ENCODE peak calls at places on chromosomes 4 and X, in six cellular contexts. I is lower lobe of right lung, D is WERI-Rb-1, P is esophagus squamous epithelium, L is PC-3, F is stomach. E is an unnamed sample.

GRCh38 chr4:7795983-7796382 is 143.7 kb downstream of the AFAP1 start:
- DNase-seq in P (no peak), D (no peak), L (no peak), I (no peak), F (no peak), E (no peak)

GRCh38 chr4:68463796-68464195 is 16.5 kb downstream of the TMPRSS11E start:
- DNase-seq in I (no peak), L (peak; percentile 98), P (no peak), F (no peak), D (no peak), E (no peak)

GRCh38 chr4:82994834-82995233 is 15.8 kb downstream of the LIN54 start:
- DNase-seq in P (no peak), L (no peak), F (no peak), D (no peak), I (no peak), E (no peak)

GRCh38 chrX:54825716-54826428 is 18.3 kb downstream of the MAGED2 start:
- DNase-seq in P (no peak), F (no peak), L (peak; percentile 41), D (no peak), I (no peak), E (no peak)

GRCh38 chr4:5758741-5759140 is 47.7 kb downstream of the EVC start:
- DNase-seq in I (no peak), P (no peak), D (no peak), L (peak; percentile 93), F (no peak), E (no peak)

GRCh38 chr4:148426643-148427042 is 15.6 kb downstream of the NR3C2 start:
- DNase-seq in P (no peak), L (no peak), I (no peak), D (no peak), F (no peak), E (no peak)

GRCh38 chrX:118495958-118496762 is 545 bp downstream of the DOCK11 start:
- DNase-seq in L (peak; percentile 44), D (peak; percentile 8), F (peak; percentile 63), I (peak; percentile 81), P (peak; percentile 32), E (peak; percentile 45)

GRCh38 chr4:40722576-40723161 is 27.1 kb upstream of the NSUN7 start:
- DNase-seq in P (peak; percentile 8), F (no peak), I (peak; percentile 59), D (no peak), L (no peak), E (no peak)

GRCh38 chr4:176635372-176636261 is 157.1 kb downstream of the VEGFC start:
- DNase-seq in I (no peak), L (peak; percentile 90), D (no peak), F (no peak), P (no peak), E (no peak)

GRCh38 chr4:114479595-114479994 is 119.0 kb upstream of the UGT8 start:
- DNase-seq in I (no peak), L (no peak), F (no peak), D (peak; percentile 43), P (no peak), E (no peak)

GRCh38 chrX:22748093-22748999 is 251.4 kb upstream of the DDX53 start:
- DNase-seq in D (peak; percentile 54), L (peak; percentile 63), P (no peak), I (no peak), F (peak; percentile 42), E (peak; percentile 50)
- TF ChIP-seq CTCF in D (peak; percentile 75), L (peak; percentile 78), P (peak; percentile 48), I (peak; percentile 58), F (peak; percentile 58), E (peak; percentile 69)

GRCh38 chrX:2901367-2902036 is 27.6 kb downstream of the ARSD start:
- DNase-seq in P (no peak), D (no peak), I (no peak), L (no peak), F (no peak), E (no peak)

GRCh38 chrX:2894885-2895292 is 34.2 kb downstream of the ARSD start:
- DNase-seq in D (no peak), I (no peak), F (peak; percentile 85), L (peak; percentile 7), P (no peak), E (peak; percentile 74)

GRCh38 chrX:2897311-2897689 is 31.8 kb downstream of the ARSD start:
- DNase-seq in F (peak; percentile 52), P (no peak), I (no peak), D (no peak), L (peak; percentile 6), E (no peak)

GRCh38 chrX:2902841-2903240 is 26.3 kb downstream of the ARSD start:
- DNase-seq in P (no peak), D (no peak), L (no peak), F (no peak), I (no peak), E (no peak)

GRCh38 chrX:2898861-2899512 is 30.2 kb downstream of the ARSD start:
- DNase-seq in F (peak; percentile 68), D (no peak), L (peak; percentile 75), I (no peak), P (no peak), E (no peak)
- H3K4me3 ChIP-seq in F (no peak overlapping the region), D (no peak overlapping the region), L (peak overlapping the region; percentile 57), I (no peak overlapping the region), P (no peak overlapping the region), E (no peak overlapping the region)

DNA sequence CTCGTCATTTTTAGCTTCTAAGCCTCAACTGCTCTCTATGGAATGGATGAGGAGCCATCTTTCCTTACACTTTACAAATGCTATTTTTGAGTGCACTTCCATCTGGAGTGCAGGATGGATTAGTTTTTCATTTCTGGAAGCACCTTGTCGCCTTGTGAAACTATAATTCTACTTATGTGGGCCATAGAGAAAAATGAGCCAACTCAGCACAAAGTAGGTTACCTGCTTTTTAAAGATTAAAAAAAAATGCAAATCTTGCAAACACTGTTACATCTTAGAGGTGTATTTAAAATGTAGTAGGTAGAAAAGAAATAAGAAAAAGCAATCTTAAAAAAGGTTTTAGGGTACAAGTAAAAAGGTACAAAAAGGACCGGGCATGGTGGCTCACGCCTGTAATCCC is 10.9 kb downstream of the BOD1L1 start:
- DNase-seq in F (no peak), D (no peak), L (no peak), P (no peak), I (no peak), E (no peak)
- H3K36me3 ChIP-seq in F (peaks cover 32% of the 10 kb centered on the region), D (peaks cover 62% of the 10 kb centered on the region), L (peaks cover 38% of the 10 kb centered on the region), P (peaks cover 84% of the 10 kb centered on the region), I (peaks cover 80% of the 10 kb centered on the region), E (peaks cover 41% of the 10 kb centered on the region)

DNA sequence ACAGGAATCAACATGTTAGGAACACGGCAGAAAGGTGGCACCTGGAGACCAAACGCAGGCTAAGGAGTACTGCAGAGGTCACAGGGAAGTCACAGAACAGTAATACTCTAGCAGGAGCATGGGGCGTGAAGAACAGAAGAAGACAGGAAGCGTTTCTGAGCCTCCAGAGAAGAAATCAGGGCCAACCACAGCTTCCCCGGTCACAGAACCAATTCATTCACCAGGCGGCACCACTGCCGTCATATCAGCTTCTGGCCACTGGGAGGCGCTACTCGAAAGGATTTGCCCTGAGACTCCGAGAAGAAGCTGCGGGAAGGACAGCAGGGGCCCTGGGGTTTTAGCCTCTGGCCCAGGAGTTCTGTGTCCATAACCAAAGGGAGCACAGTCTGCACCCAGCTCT is 78.0 kb upstream of the DRD5 start:
- DNase-seq in D (peak; percentile 90), P (no peak), F (peak; percentile 79), I (peak; percentile 68), L (peak; percentile 57), E (peak; percentile 43)
- TF ChIP-seq CTCF in D (peak; percentile 86), P (peak; percentile 62), F (peak; percentile 76), I (peak; percentile 76), L (peak; percentile 54), E (peak; percentile 65)

GRCh38 chrX:112841114-112841819 is 636 bp upstream of the AMOT start:
- DNase-seq in I (peak; percentile 86), L (peak; percentile 74), F (peak; percentile 83), D (peak; percentile 83), P (peak; percentile 5), E (peak; percentile 84)
- H3K4me3 ChIP-seq in I (peak overlapping the region; percentile 75), L (peak overlapping the region; percentile 73), F (peak overlapping the region; percentile 69), D (peak overlapping the region; percentile 93), P (peak overlapping the region; percentile 55), E (peak overlapping the region; percentile 76)

GRCh38 chr4:20723019-20723418 is 22.8 kb downstream of the PACRGL start:
- DNase-seq in F (no peak), D (no peak), I (no peak), L (peak; percentile 56), P (no peak), E (no peak)

GRCh38 chr4:20723463-20723862 is 23.2 kb downstream of the PACRGL start:
- DNase-seq in L (no peak), P (no peak), D (no peak), F (no peak), I (no peak), E (no peak)

GRCh38 chr4:20724915-20725314 is 24.7 kb downstream of the PACRGL start:
- DNase-seq in I (no peak), L (no peak), D (no peak), F (no peak), P (no peak), E (no peak)
- H3K36me3 ChIP-seq in I (peaks cover 85% of the 10 kb centered on the region), L (peaks cover 13% of the 10 kb centered on the region), D (peaks cover 65% of the 10 kb centered on the region), F (peaks cover 35% of the 10 kb centered on the region), P (peaks cover 92% of the 10 kb centered on the region), E (peaks cover 63% of the 10 kb centered on the region)

GRCh38 chrX:23616361-23616760 is 50.9 kb upstream of the PRDX4 start:
- DNase-seq in D (no peak), P (no peak), I (no peak), F (no peak), L (peak; percentile 48), E (no peak)
- TF ChIP-seq CTCF in D (peak; percentile 40), P (peak; percentile 32), I (peak; percentile 47), F (peak; percentile 58), L (peak; percentile 57), E (peak; percentile 56)

GRCh38 chr4:185395956-185396723 is 416 bp upstream of the LRP2BP start:
- DNase-seq in L (peak; percentile 96), D (peak; percentile 99), I (peak; percentile 97), F (peak; percentile 98), P (peak; percentile 76), E (peak; percentile 97)

GRCh38 chr4:185398618-185399017 is 2.0 kb downstream of the ANKRD37 start:
- DNase-seq in D (no peak), L (no peak), I (no peak), P (no peak), F (no peak), E (no peak)

GRCh38 chr4:185396724-185397402 is at the start of gene ANKRD37:
- DNase-seq in F (peak; percentile 69), L (peak; percentile 48), I (peak; percentile 77), P (no peak), D (no peak), E (no peak)

GRCh38 chr4:185395255-185395955 is at the start of gene LRP2BP:
- DNase-seq in F (no peak), L (peak; percentile 18), D (no peak), P (no peak), I (no peak), E (no peak)

DNA sequence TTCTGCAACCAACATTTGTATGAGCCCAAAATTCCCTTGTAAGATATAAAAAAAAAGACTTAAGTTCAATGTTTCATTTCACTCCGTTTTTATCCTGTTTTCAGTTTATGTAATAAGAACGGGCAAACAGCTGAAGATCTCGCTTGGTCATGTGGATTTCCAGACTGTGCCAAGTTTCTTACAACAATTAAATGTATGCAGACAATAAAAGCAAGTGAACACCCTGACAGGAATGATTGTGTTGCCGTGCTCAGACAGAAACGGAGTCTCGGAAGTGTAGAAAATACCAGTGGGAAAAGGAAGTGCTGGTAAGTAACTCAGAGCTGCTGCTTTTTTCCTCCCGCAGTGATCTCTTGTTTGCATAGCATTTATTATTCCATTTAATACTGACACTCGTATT is 2.8 kb downstream of the ANKRD37 start:
- DNase-seq in F (no peak), P (no peak), D (no peak), L (no peak), I (no peak), E (no peak)
- H3K4me3 ChIP-seq in F (no peak overlapping the region), P (no peak overlapping the region), D (no peak overlapping the region), L (peak overlapping the region; percentile 35), I (peak overlapping the region; percentile 9), E (no peak overlapping the region)

E was measured in BE2C.